ENCODE peak calls at places on chromosomes 5 and 9, in four cellular contexts. H, W, A and S are unnamed samples. For H3K4me1, the result is how much of the 10 kb centered on the place peaks cover.

GRCh38 chr9:22863106-22863505 is 416.5 kb downstream of the DMRTA1 start:
- DNase-seq in H (no peak), W (no peak), A (no peak), S (no peak)

GRCh38 chr9:131707677-131708612 is 31.9 kb downstream of the RAPGEF1 start:
- DNase-seq in H (no peak), W (no peak), A (no peak), S (no peak)

GRCh38 chr9:699396-699795 is 142.1 kb upstream of the DMRT1 start:
- DNase-seq in H (no peak), W (no peak), A (no peak), S (no peak)

GRCh38 chr9:106058460-106058859 is 364.1 kb downstream of the TMEM38B start:
- DNase-seq in H (no peak), W (no peak), A (no peak), S (no peak)

GRCh38 chr9:99050924-99051323 is 54.0 kb upstream of the TGFBR1 start:
- DNase-seq in H (no peak), W (no peak), A (no peak), S (no peak)

GRCh38 chr5:111447822-111448221 is 64.5 kb downstream of the STARD4 start:
- DNase-seq in H (no peak), W (no peak), A (no peak), S (no peak)

GRCh38 chr5:168193518-168194240 is 97.8 kb upstream of the WWC1 start:
- DNase-seq in H (no peak), W (no peak), A (no peak), S (no peak)

GRCh38 chr9:20692554-20692953 is 8.5 kb downstream of the FOCAD start:
- DNase-seq in H (no peak), W (no peak), A (peak), S (no peak)

GRCh38 chr5:15948225-15948624 is 231.4 kb downstream of the MARCHF11 start:
- DNase-seq in H (no peak), W (no peak), A (no peak), S (no peak)

GRCh38 chr5:153480401-153480800 is 10.1 kb upstream of the GRIA1 start:
- DNase-seq in H (no peak), W (no peak), A (no peak), S (no peak)

GRCh38 chr9:16309350-16310271 is 560.9 kb downstream of the BNC2 start:
- DNase-seq in H (no peak), W (no peak), A (no peak), S (no peak)

GRCh38 chr5:134917070-134917831 is 12.3 kb downstream of the PCBD2 start:
- DNase-seq in H (peak), W (no peak), A (peak), S (no peak)

GRCh38 chr9:68704804-68705635 is at the start of gene PIP5K1B:
- DNase-seq in H (peak), W (no peak), A (peak), S (no peak)

GRCh38 chr9:1200847-1201251 is 150.7 kb downstream of the DMRT2 start:
- DNase-seq in H (no peak), W (no peak), A (peak), S (no peak)

GRCh38 chr9:32581512-32582143 is 8.7 kb upstream of the NDUFB6 start:
- DNase-seq in H (peak), W (peak), A (peak), S (no peak)

GRCh38 chr5:36881807-36882206 is 5.2 kb downstream of the NIPBL start:
- DNase-seq in H (no peak), W (no peak), A (no peak), S (no peak)

GRCh38 chr5:36885149-36885548 is 8.6 kb downstream of the NIPBL start:
- DNase-seq in H (no peak), W (no peak), A (no peak), S (no peak)

GRCh38 chr5:36882250-36882649 is 5.7 kb downstream of the NIPBL start:
- DNase-seq in H (no peak), W (no peak), A (no peak), S (no peak)

GRCh38 chr5:36885566-36886485 is 9.3 kb downstream of the NIPBL start:
- DNase-seq in H (no peak), W (no peak), A (no peak), S (no peak)

DNA sequence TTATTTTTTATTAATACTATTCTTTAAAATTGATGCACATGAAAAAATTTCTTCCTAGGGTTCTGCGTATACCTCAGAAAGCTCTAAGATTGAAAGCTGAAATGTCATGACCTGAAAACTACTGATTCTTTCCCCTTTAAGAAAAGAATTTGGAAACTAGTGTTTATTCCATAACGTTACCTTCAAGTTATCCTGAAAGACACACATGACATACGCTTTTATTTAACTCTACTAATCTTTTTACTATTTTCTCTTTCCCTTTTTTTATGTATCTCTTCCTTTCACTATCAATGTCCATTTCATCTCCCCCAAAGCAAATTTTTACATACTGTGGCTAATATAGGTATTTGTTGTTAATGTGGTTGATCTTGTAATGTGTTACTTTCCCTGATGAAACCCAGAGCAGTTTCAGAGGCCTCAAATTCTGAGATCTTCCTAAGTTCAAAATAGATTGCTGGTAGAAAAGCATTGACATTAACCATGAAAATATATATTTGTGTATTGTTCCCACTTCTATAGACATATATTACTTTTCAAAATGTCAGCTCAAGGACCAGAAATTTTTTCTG is 7.4 kb downstream of the NIPBL start:
- DNase-seq in H (no peak), W (no peak), A (no peak), S (no peak)
- H3K4me1 ChIP-seq in H (under half), W (under half), A (half or more), S (under half)

GRCh38 chr5:36734422-36734821 is 128.0 kb downstream of the SLC1A3 start:
- DNase-seq in H (no peak), W (no peak), A (peak), S (no peak)
- TF ChIP-seq TCF7L2 in H (no peak), W (no peak), A (no peak), S (no peak)

GRCh38 chr5:72557147-72557501 is 49.9 kb upstream of the ZNF366 start:
- DNase-seq in H (no peak), W (no peak), A (no peak), S (no peak)
- H3K4me3 ChIP-seq in H (no peak), W (no peak), A (peak), S (peak)

DNA sequence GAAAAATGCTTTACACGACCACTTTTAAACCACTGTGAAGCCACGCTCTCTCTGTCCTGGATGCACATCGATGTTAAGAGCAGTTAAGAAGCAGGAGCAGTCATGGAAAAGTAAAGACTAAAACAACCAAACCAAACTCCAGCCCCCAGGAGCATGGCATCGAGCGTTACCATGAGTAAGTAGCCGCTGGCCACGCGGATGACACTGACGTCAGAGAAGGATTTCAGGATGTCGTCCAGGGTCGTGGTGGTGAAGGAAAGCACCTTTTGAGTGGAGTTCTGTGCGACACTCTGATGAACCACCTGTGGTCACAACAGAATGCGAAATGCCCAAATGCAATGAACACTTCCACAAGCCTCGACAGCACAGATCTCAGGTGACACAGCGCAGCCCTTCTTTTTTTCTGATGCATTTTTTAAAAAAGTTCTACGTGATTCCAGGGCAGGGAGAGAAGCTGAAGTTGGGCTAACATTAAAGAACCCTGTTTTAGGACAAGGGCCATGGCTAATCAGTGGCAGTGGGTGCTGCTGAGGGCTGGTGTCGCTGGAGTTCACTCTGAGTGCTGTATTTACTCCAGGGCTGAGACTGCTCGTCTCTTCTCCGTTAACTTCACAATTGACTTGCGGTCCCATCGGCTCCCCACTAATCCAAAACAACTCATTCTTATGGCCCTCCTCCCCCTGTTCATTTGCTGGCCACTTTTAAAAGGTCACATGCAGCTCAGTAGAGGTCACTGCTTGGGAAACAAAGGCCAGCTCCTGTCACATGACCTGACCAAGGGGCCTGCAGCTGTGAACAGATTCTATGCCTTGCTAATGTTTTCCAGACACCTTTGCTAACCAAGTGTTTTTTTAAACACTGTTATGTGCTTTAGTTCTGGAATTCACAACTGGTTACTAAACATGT is 38.6 kb downstream of the PTCH1 start:
- DNase-seq in H (no peak), W (no peak), A (no peak), S (no peak)
- H3K4me1 ChIP-seq in H (under half), W (under half), A (under half), S (under half)